ENCODE peak calls at places on chromosomes 3 and 15, in nine cellular contexts. X is germinal center; R is activated CD4-positive, alpha-beta T cell treated with anti-CD3 and anti-CD28 coated beads, Interleukin-2, amount 10 ng/mL, durations not matched to agents 7 days and 5 days; M is G401; Z is stimulated activated CD8-positive, alpha-beta memory T cell treated with anti-CD3 and anti-CD28 coated beads, Interleukin-12 subunit alpha, Interleukin-12 subunit beta, amount 100 ng/mL, for 4 hours; O is H9; E is midbrain; J is kidney tubule cell; N is NCI-H2107. D is an unnamed sample.

GRCh38 chr15:72585025-72585424 is 69.5 kb upstream of the GOLGA6B start:
- DNase-seq in X (no peak), R (no peak), M (no peak), Z (no peak), O (no peak), E (no peak), J (no peak), N (no peak), D (no peak)

GRCh38 chr3:11116336-11117059 is 37.8 kb upstream of the HRH1 start:
- DNase-seq in X (no peak), R (no peak), M (no peak), Z (no peak), O (no peak), E (no peak), J (no peak), N (no peak), D (no peak)

GRCh38 chr15:47542312-47543094 is 174.8 kb upstream of the SEMA6D start:
- DNase-seq in X (no peak), R (no peak), M (no peak), Z (no peak), O (no peak), E (no peak), J (no peak), N (no peak), D (no peak)

GRCh38 chr3:192514081-192514753 is 213.1 kb downstream of the FGF12 start:
- DNase-seq in X (peak; percentile 8), R (no peak), M (no peak), Z (no peak), O (peak; percentile 56), E (peak; percentile 14), J (peak; percentile 23), N (peak; percentile 11), D (no peak)

GRCh38 chr3:53975382-53975781 is 83.7 kb upstream of the SELENOK start:
- DNase-seq in X (no peak), R (no peak), M (no peak), Z (no peak), O (no peak), E (no peak), J (no peak), N (no peak), D (no peak)

GRCh38 chr15:50636146-50636545 is 50.5 kb downstream of the TRPM7 start:
- DNase-seq in X (no peak), R (no peak), M (no peak), Z (no peak), O (no peak), E (no peak), J (no peak), N (no peak), D (no peak)

GRCh38 chr15:40754574-40754882 is 526 bp downstream of the RMDN3 start:
- DNase-seq in X (peak; percentile 24), R (peak; percentile 28), M (peak; percentile 25), Z (no peak), O (no peak), E (no peak), J (peak; percentile 30), N (no peak), D (no peak)

GRCh38 chr15:38996111-38996541 is 431.5 kb upstream of the RASGRP1 start:
- DNase-seq in X (no peak), R (no peak), M (no peak), Z (no peak), O (no peak), E (no peak), J (peak; percentile 97), N (no peak), D (no peak)

GRCh38 chr3:184234224-184234623 is 4.8 kb downstream of the VWA5B2 start:
- DNase-seq in X (no peak), R (no peak), M (peak; percentile 91), Z (no peak), O (no peak), E (peak; percentile 4), J (peak; percentile 94), N (no peak), D (no peak)

GRCh38 chr15:33874156-33874555 is 94.1 kb upstream of the CHRM5 start:
- DNase-seq in X (no peak), R (no peak), M (no peak), Z (no peak), O (no peak), E (no peak), J (no peak), N (no peak), D (no peak)

GRCh38 chr3:60301142-60301541 is 950.1 kb downstream of the FHIT start:
- DNase-seq in X (no peak), R (no peak), M (no peak), Z (no peak), O (no peak), E (no peak), J (no peak), N (no peak), D (no peak)

GRCh38 chr15:72559781-72560180 is 85.7 kb downstream of the ARIH1 start:
- DNase-seq in X (no peak), R (no peak), M (no peak), Z (no peak), O (no peak), E (no peak), J (no peak), N (no peak), D (no peak)

GRCh38 chr3:15612001-15612400 is 10.5 kb downstream of the BTD start:
- DNase-seq in X (no peak), R (no peak), M (no peak), Z (no peak), O (no peak), E (no peak), J (no peak), N (no peak), D (no peak)